ENCODE peak calls at places on chromosomes 13 and 19, in eight cellular contexts. O is A549; V is pancreas; K is iris pigment epithelial cell; L is transverse colon; S is NCI-H2029; J is activated naive CD4-positive, alpha-beta T cell; Q is activated CD4-positive, alpha-beta T cell treated with anti-CD3 and anti-CD28 coated beads, Interleukin-2, amount 50 U/mL, for 1 hour. E is an unnamed sample.
A peak's percentile ranks its signal among the peaks of the same experiment; 100 is the strongest.

GRCh38 chr19:2239771-2240770 is 3.4 kb downstream of the SF3A2 start:
- DNase-seq in O (no peak), V (peak; percentile 23), K (peak; percentile 61), L (no peak), S (no peak), J (no peak), Q (no peak), E (peak; percentile 56)

GRCh38 chr19:49973987-49974386 is 13.0 kb upstream of the SIGLEC11 start:
- DNase-seq in O (no peak), V (no peak), K (no peak), L (peak; percentile 16), S (no peak), J (no peak), Q (no peak), E (no peak)

GRCh38 chr19:45296365-45296764 is 26.3 kb downstream of the CKM start:
- DNase-seq in O (no peak), V (no peak), K (no peak), L (no peak), S (no peak), J (no peak), Q (no peak), E (no peak)

GRCh38 chr19:12603714-12604113 is 6.9 kb downstream of the ZNF490 start:
- DNase-seq in O (no peak), V (no peak), K (peak; percentile 60), L (peak; percentile 17), S (no peak), J (no peak), Q (peak; percentile 37), E (no peak)

GRCh38 chr19:6101991-6102390 is 8.3 kb downstream of the RFX2 start:
- DNase-seq in O (no peak), V (no peak), K (no peak), L (no peak), S (no peak), J (no peak), Q (no peak), E (no peak)

GRCh38 chr19:40136818-40137217 is 46.1 kb upstream of the ZNF780A start:
- DNase-seq in O (no peak), V (no peak), K (no peak), L (no peak), S (no peak), J (no peak), Q (no peak), E (no peak)

GRCh38 chr13:44929691-44930090 is 59.6 kb downstream of the NUFIP1 start:
- DNase-seq in O (no peak), V (no peak), K (no peak), L (no peak), S (no peak), J (no peak), Q (no peak), E (no peak)

GRCh38 chr13:45749026-45749759 is 47.1 kb downstream of the CBY2 start:
- DNase-seq in O (no peak), V (no peak), K (no peak), L (no peak), S (no peak), J (no peak), Q (no peak), E (no peak)

GRCh38 chr19:2290441-2291184 is 8.6 kb upstream of the PEAK3 start:
- DNase-seq in O (no peak), V (no peak), K (no peak), L (peak; percentile 37), S (no peak), J (no peak), Q (peak; percentile 25), E (peak; percentile 25)

GRCh38 chr13:22082437-22083100 is 411.7 kb downstream of the FGF9 start:
- DNase-seq in O (no peak), V (no peak), K (no peak), L (no peak), S (no peak), J (no peak), Q (no peak), E (no peak)

GRCh38 chr19:40205760-40206159 is 12.4 kb downstream of the TTC9B start:
- DNase-seq in O (no peak), V (no peak), K (no peak), L (no peak), S (no peak), J (no peak), Q (no peak), E (no peak)

GRCh38 chr19:38164526-38164925 is 59.5 kb downstream of the DPF1 start:
- DNase-seq in O (no peak), V (no peak), K (no peak), L (no peak), S (no peak), J (no peak), Q (no peak), E (no peak)

GRCh38 chr13:52061587-52061986 is 37.1 kb downstream of the UTP14C start:
- DNase-seq in O (no peak), V (no peak), K (no peak), L (no peak), S (no peak), J (no peak), Q (no peak), E (peak; percentile 27)

GRCh38 chr19:14112051-14112808 is 5.3 kb downstream of the PRKACA start:
- DNase-seq in O (no peak), V (no peak), K (no peak), L (no peak), S (no peak), J (no peak), Q (no peak), E (peak; percentile 51)

GRCh38 chr13:20801704-20802103 is 27.9 kb upstream of the EEF1AKMT1 start:
- DNase-seq in O (no peak), V (no peak), K (no peak), L (no peak), S (no peak), J (no peak), Q (no peak), E (no peak)

GRCh38 chr19:7852851-7853759 is 21.1 kb downstream of the PRR36 start:
- DNase-seq in O (peak; percentile 75), V (peak; percentile 97), K (peak; percentile 48), L (peak; percentile 86), S (peak; percentile 90), J (peak; percentile 35), Q (peak; percentile 62), E (peak; percentile 70)

GRCh38 chr19:17294051-17294891 is 9.0 kb downstream of the ABHD8 start:
- DNase-seq in O (peak; percentile 60), V (no peak), K (peak; percentile 18), L (peak; percentile 56), S (no peak), J (no peak), Q (peak; percentile 48), E (peak; percentile 49)

GRCh38 chr13:69425235-69425634 is 682.4 kb upstream of the ATXN8OS start:
- DNase-seq in O (no peak), V (no peak), K (no peak), L (no peak), S (no peak), J (no peak), Q (no peak), E (no peak)

GRCh38 chr13:110509478-110509926 is 52.0 kb downstream of the RAB20 start:
- DNase-seq in O (no peak), V (no peak), K (peak; percentile 25), L (no peak), S (peak; percentile 85), J (no peak), Q (no peak), E (no peak)

GRCh38 chr19:49684251-49684982 is 5.0 kb upstream of the ADM5 start:
- DNase-seq in O (peak; percentile 57), V (no peak), K (no peak), L (no peak), S (no peak), J (no peak), Q (no peak), E (peak; percentile 47)

GRCh38 chr19:6724631-6725185 is 4.3 kb upstream of the C3 start:
- DNase-seq in O (no peak), V (no peak), K (no peak), L (no peak), S (no peak), J (no peak), Q (no peak), E (no peak)

GRCh38 chr19:38266981-38267597 is 2.7 kb downstream of the SPINT2 start:
- DNase-seq in O (peak; percentile 77), V (no peak), K (peak; percentile 50), L (peak; percentile 61), S (peak; percentile 17), J (no peak), Q (no peak), E (peak; percentile 72)

GRCh38 chr19:50003810-50004419 is 21.3 kb downstream of the VRK3 start:
- DNase-seq in O (peak; percentile 86), V (no peak), K (peak; percentile 91), L (peak; percentile 15), S (no peak), J (no peak), Q (no peak), E (peak; percentile 98)

E was measured in GM23248.